ENCODE peak calls at places on chromosomes 3 and 15, in seven cellular contexts. N is sigmoid colon, S is fibroblast of mammary gland, O is EH, L is hypothalamus, K is COR-L47, U is neural crest cell. J is an unnamed sample.
A peak's percentile ranks its signal among the peaks of the same experiment; 100 is the strongest.

GRCh38 chr3:187567741-187568140 is 102.5 kb downstream of the SST start:
- DNase-seq in N (no peak), S (peak; percentile 51), O (peak; percentile 93), L (no peak), K (no peak), U (no peak), J (no peak)

GRCh38 chr15:27601239-27601942 is 497.7 kb downstream of the OCA2 start:
- DNase-seq in N (no peak), S (no peak), O (no peak), L (no peak), K (peak; percentile 29), U (no peak), J (no peak)

GRCh38 chr15:70906842-70907241 is 14.2 kb downstream of the LRRC49 start:
- DNase-seq in N (no peak), S (peak; percentile 54), O (peak; percentile 82), L (no peak), K (no peak), U (no peak), J (no peak)

GRCh38 chr15:57079446-57079845 is 161.0 kb downstream of the TCF12 start:
- DNase-seq in N (no peak), S (no peak), O (peak; percentile 11), L (no peak), K (no peak), U (no peak), J (no peak)

GRCh38 chr3:194579091-194579606 is 54.1 kb downstream of the TMEM44 start:
- DNase-seq in N (no peak), S (no peak), O (no peak), L (no peak), K (no peak), U (no peak), J (no peak)

GRCh38 chr3:78204977-78205376 is 1165.1 kb downstream of the ROBO2 start:
- DNase-seq in N (no peak), S (peak; percentile 70), O (peak; percentile 76), L (no peak), K (peak; percentile 10), U (no peak), J (peak; percentile 44)

GRCh38 chr3:13108861-13109260 is 35.6 kb upstream of the IQSEC1 start:
- DNase-seq in N (peak; percentile 50), S (no peak), O (no peak), L (no peak), K (no peak), U (no peak), J (no peak)

GRCh38 chr3:45548724-45549123 is 45.8 kb upstream of the LIMD1 start:
- DNase-seq in N (no peak), S (peak; percentile 91), O (peak; percentile 54), L (no peak), K (no peak), U (no peak), J (no peak)

GRCh38 chr15:64379216-64379960 is 1.9 kb downstream of the PCLAF start:
- DNase-seq in N (peak; percentile 28), S (no peak), O (peak; percentile 46), L (no peak), K (no peak), U (no peak), J (peak; percentile 64)

GRCh38 chr3:129315386-129315991 is 36.8 kb downstream of the HMCES start:
- DNase-seq in N (peak; percentile 79), S (no peak), O (peak; percentile 29), L (no peak), K (no peak), U (no peak), J (no peak)

GRCh38 chr15:25022233-25022632 is 67.4 kb downstream of the SNRPN start:
- DNase-seq in N (no peak), S (peak; percentile 31), O (peak; percentile 5), L (no peak), K (no peak), U (no peak), J (no peak)

GRCh38 chr3:32614956-32615355 is 44.3 kb upstream of the DYNC1LI1 start:
- DNase-seq in N (no peak), S (peak; percentile 70), O (peak; percentile 84), L (no peak), K (no peak), U (no peak), J (no peak)

GRCh38 chr3:129305592-129306091 is 27.0 kb downstream of the HMCES start:
- DNase-seq in N (peak; percentile 96), S (peak; percentile 92), O (peak; percentile 88), L (peak; percentile 77), K (peak; percentile 100), U (peak; percentile 62), J (no peak)

GRCh38 chr15:96037584-96037983 is 292.9 kb upstream of the NR2F2 start:
- DNase-seq in N (no peak), S (no peak), O (peak; percentile 36), L (no peak), K (no peak), U (no peak), J (no peak)

GRCh38 chr3:115680802-115681345 is 57.6 kb downstream of the GAP43 start:
- DNase-seq in N (no peak), S (no peak), O (no peak), L (no peak), K (no peak), U (no peak), J (no peak)

GRCh38 chr15:58433597-58434333 is 2.0 kb downstream of the LIPC start:
- DNase-seq in N (no peak), S (peak; percentile 59), O (no peak), L (no peak), K (no peak), U (no peak), J (no peak)

GRCh38 chr15:70382009-70382749 is 284.5 kb upstream of the TLE3 start:
- DNase-seq in N (no peak), S (no peak), O (no peak), L (no peak), K (no peak), U (no peak), J (no peak)

GRCh38 chr3:64158334-64158733 is 66.9 kb downstream of the PRICKLE2 start:
- DNase-seq in N (no peak), S (peak; percentile 30), O (no peak), L (no peak), K (no peak), U (no peak), J (no peak)

GRCh38 chr15:89778861-89779260 is 2.7 kb downstream of the MESP2 start:
- DNase-seq in N (no peak), S (no peak), O (no peak), L (no peak), K (no peak), U (no peak), J (no peak)

GRCh38 chr3:72317491-72317890 is 530.8 kb downstream of the SHQ1 start:
- DNase-seq in N (no peak), S (no peak), O (peak; percentile 68), L (no peak), K (no peak), U (no peak), J (no peak)

J was measured in NCI-H524 treated with DMSO at 0.1 percent for 48 hours.